ENCODE peak calls at places on chromosomes 4 and X, in ten cellular contexts. F is aorta; I is CD4-positive, CD25-positive, alpha-beta regulatory T cell; S is CD8-positive, alpha-beta T cell; U is AG04450; H is H1; G is SK-N-SH; O is right lobe of liver; K is tibial nerve; P is WERI-Rb-1. J is an unnamed sample.

GRCh38 chr4:65383589-65384305 is 286.5 kb downstream of the EPHA5 start:
- DNase-seq in K (no peak), I (no peak), P (no peak), S (no peak), H (no peak), G (no peak), O (no peak), F (no peak), U (no peak), J (no peak)

GRCh38 chrX:43405191-43405590 is 250.9 kb upstream of the MAOA start:
- DNase-seq in K (no peak), H (no peak), S (no peak), P (no peak), F (no peak), I (no peak), O (no peak), U (no peak), G (no peak), J (no peak)

GRCh38 chrX:149022485-149022884 is 482.6 kb downstream of the IDS start:
- DNase-seq in I (no peak), P (no peak), O (no peak), K (no peak), S (no peak), H (no peak), F (no peak), G (no peak), U (no peak), J (no peak)

GRCh38 chr4:65193985-65194384 is 476.3 kb downstream of the EPHA5 start:
- DNase-seq in U (no peak), K (no peak), O (no peak), F (no peak), P (no peak), H (no peak), S (no peak), G (no peak), I (no peak), J (no peak)

GRCh38 chrX:138128025-138128671 is 562.2 kb downstream of the ZIC3 start:
- DNase-seq in I (peak), H (peak), U (no peak), G (peak), K (no peak), F (no peak), P (peak), S (no peak), O (no peak), J (no peak)

GRCh38 chrX:101693476-101693875 is 33.8 kb upstream of the ARMCX2 start:
- DNase-seq in P (no peak), F (no peak), I (no peak), H (no peak), O (no peak), K (no peak), G (no peak), U (no peak), S (no peak), J (no peak)

GRCh38 chr4:126627255-126627654 is 1005.5 kb upstream of the INTU start:
- DNase-seq in U (no peak), K (no peak), O (no peak), H (no peak), I (no peak), P (peak), F (no peak), G (peak), S (no peak), J (no peak)

GRCh38 chr4:137674066-137674465 is 141.8 kb upstream of the PCDH18 start:
- DNase-seq in O (no peak), H (no peak), I (no peak), U (no peak), S (no peak), K (no peak), F (no peak), G (no peak), P (no peak), J (no peak)

GRCh38 chrX:73851014-73852009 is 288.3 kb downstream of the CHIC1 start:
- DNase-seq in U (no peak), S (no peak), G (peak), F (peak), H (no peak), O (no peak), K (no peak), I (peak), P (no peak), J (no peak)

GRCh38 chr4:176193126-176193525 is 2.3 kb downstream of the SPATA4 start:
- DNase-seq in K (no peak), H (no peak), F (no peak), O (no peak), P (no peak), I (no peak), S (no peak), G (no peak), U (no peak), J (no peak)

GRCh38 chr4:127875791-127876190 is 4.9 kb upstream of the PLK4 start:
- DNase-seq in P (no peak), O (no peak), H (no peak), G (no peak), S (no peak), K (no peak), U (no peak), I (no peak), F (no peak), J (no peak)

GRCh38 chr4:130080872-130081451 is 985.0 kb downstream of the C4orf33 start:
- DNase-seq in F (no peak), G (no peak), I (no peak), U (no peak), K (no peak), S (no peak), O (peak), P (no peak), H (no peak), J (no peak)

GRCh38 chr4:80097395-80098177 is 24.6 kb upstream of the ANTXR2 start:
- DNase-seq in H (no peak), O (no peak), P (no peak), G (peak), K (peak), U (peak), S (no peak), F (peak), I (no peak), J (no peak)

GRCh38 chr4:20203508-20203907 is 48.2 kb upstream of the SLIT2 start:
- DNase-seq in U (peak), I (no peak), G (no peak), H (no peak), F (no peak), O (no peak), S (no peak), K (no peak), P (no peak), J (no peak)

GRCh38 chr4:147056951-147057630 is 111.4 kb upstream of the TTC29 start:
- DNase-seq in S (no peak), I (peak), F (no peak), K (no peak), H (no peak), O (no peak), G (no peak), P (no peak), U (no peak), J (no peak)

GRCh38 chrX:11533211-11533651 is 132.5 kb downstream of the ARHGAP6 start:
- DNase-seq in H (no peak), P (no peak), U (peak), I (peak), G (peak), S (no peak), O (no peak), F (no peak), K (no peak), J (no peak)

GRCh38 chrX:47561653-47562151 is 697 bp downstream of the ARAF start:
- DNase-seq in H (no peak), O (no peak), U (no peak), S (no peak), F (no peak), G (no peak), K (no peak), I (no peak), P (no peak), J (no peak)

GRCh38 chr4:23028875-23029274 is 336.1 kb downstream of the GBA3 start:
- DNase-seq in I (no peak), G (no peak), F (no peak), H (no peak), S (no peak), P (no peak), O (no peak), K (no peak), U (no peak), J (no peak)

GRCh38 chrX:78708830-78709229 is 38.7 kb upstream of the LPAR4 start:
- DNase-seq in K (no peak), S (no peak), G (no peak), I (no peak), F (no peak), O (no peak), U (no peak), H (no peak), P (no peak), J (no peak)

GRCh38 chrX:14073158-14073557 is 43.5 kb upstream of the GEMIN8 start:
- DNase-seq in I (no peak), O (no peak), G (no peak), S (no peak), F (no peak), P (no peak), U (no peak), K (no peak), H (no peak), J (no peak)

GRCh38 chr4:18439306-18439705 is 417.8 kb upstream of the LCORL start:
- DNase-seq in S (no peak), H (no peak), I (no peak), F (no peak), K (no peak), G (no peak), P (no peak), U (no peak), O (no peak), J (no peak)

GRCh38 chrX:153635788-153636668 is 11.0 kb upstream of the DUSP9 start:
- DNase-seq in S (no peak), H (peak), I (no peak), O (no peak), G (peak), F (peak), K (no peak), U (no peak), P (peak), J (no peak)

GRCh38 chrX:39012561-39013209 is 211.4 kb downstream of the MID1IP1 start:
- DNase-seq in S (no peak), G (peak), P (no peak), K (no peak), I (no peak), U (no peak), H (no peak), F (no peak), O (no peak), J (no peak)

GRCh38 chr4:38013461-38014366 is 53.5 kb downstream of the PTTG2 start:
- DNase-seq in S (no peak), K (no peak), P (no peak), U (no peak), I (no peak), O (peak), G (no peak), H (no peak), F (peak), J (peak)

GRCh38 chrX:104098151-104098808 is 14.0 kb upstream of the ZCCHC18 start:
- DNase-seq in F (no peak), G (peak), K (no peak), O (no peak), P (peak), H (no peak), U (peak), S (peak), I (peak), J (no peak)

GRCh38 chr4:10098770-10099139 is 17.8 kb downstream of the WDR1 start:
- DNase-seq in K (no peak), P (no peak), S (peak), G (no peak), H (no peak), U (no peak), F (no peak), I (no peak), O (no peak), J (no peak)

GRCh38 chr4:126541820-126542219 is 1090.9 kb upstream of the INTU start:
- DNase-seq in P (no peak), F (no peak), H (no peak), K (no peak), I (no peak), U (no peak), O (no peak), G (no peak), S (no peak), J (no peak)

GRCh38 chr4:18440527-18441215 is 419.1 kb upstream of the LCORL start:
- DNase-seq in S (no peak), U (no peak), O (no peak), K (no peak), I (no peak), F (no peak), G (no peak), P (no peak), H (no peak), J (no peak)

GRCh38 chr4:88219099-88219498 is 60.7 kb upstream of the ABCG2 start:
- DNase-seq in G (peak), F (no peak), H (no peak), I (peak), K (no peak), S (no peak), P (no peak), U (peak), O (no peak), J (no peak)

GRCh38 chrX:153381684-153382532 is 19.2 kb downstream of the PNMA6E start:
- DNase-seq in P (peak), S (no peak), F (no peak), O (no peak), H (no peak), G (peak), U (peak), K (no peak), I (peak), J (peak)

GRCh38 chr4:101346312-101346561 is 1.1 kb downstream of the PPP3CA start:
- DNase-seq in G (peak), O (no peak), F (peak), K (no peak), U (no peak), P (no peak), H (no peak), S (peak), I (peak), J (no peak)

GRCh38 chr4:147968641-147969040 is 236.8 kb downstream of the ARHGAP10 start:
- DNase-seq in I (no peak), K (no peak), G (no peak), O (no peak), U (no peak), F (no peak), H (no peak), S (no peak), P (no peak), J (no peak)

GRCh38 chr4:102339018-102339417 is 6.3 kb downstream of the SLC39A8 start:
- DNase-seq in O (no peak), F (no peak), S (no peak), U (no peak), P (no peak), K (no peak), G (no peak), H (no peak), I (no peak), J (no peak)

GRCh38 chr4:16827045-16827444 is 71.4 kb downstream of the LDB2 start:
- DNase-seq in P (no peak), H (no peak), F (no peak), G (no peak), I (no peak), U (no peak), K (no peak), S (no peak), O (no peak), J (no peak)

DNA sequence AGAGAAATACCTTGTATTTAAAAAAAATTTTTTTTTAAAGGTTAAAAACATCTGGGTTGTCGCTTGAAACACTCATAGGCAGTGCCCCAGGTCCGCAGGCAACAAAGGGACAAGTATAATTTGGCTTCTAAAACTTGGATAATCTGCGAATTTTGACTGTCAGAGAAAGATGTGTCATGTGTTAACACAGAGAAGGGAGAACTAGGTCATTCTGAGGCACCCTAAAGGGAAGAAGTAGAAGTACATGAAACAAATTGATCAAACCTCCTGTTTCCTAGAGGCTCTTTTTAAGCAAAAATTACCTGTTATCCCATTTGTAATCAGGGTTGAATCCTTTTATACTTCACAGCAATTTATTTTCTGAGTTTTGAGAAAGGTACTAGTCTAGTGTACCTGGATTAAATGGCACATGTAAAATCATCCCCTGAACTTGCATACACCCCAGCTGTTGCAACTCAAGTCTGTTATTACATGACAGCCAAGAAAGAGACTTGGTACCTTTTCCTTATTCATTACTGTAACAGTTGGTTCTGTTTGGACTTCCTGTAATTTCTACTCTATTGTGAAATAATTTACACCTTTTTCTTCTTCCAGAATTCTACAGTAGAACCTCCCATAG is 1.7 kb downstream of the SRD5A3 start:
- DNase-seq in K (no peak), O (no peak), H (no peak), I (no peak), U (no peak), G (no peak), P (no peak), F (no peak), S (no peak), J (no peak)
- H3K27ac ChIP-seq in K (no peak), O (no peak), H (no peak), I (no peak), U (no peak), G (no peak), P (no peak), F (no peak), S (no peak), J (peak)

GRCh38 chr4:174629265-174629664 is 107.0 kb upstream of the HPGD start:
- DNase-seq in O (no peak), H (no peak), F (no peak), U (no peak), S (no peak), I (no peak), G (no peak), K (no peak), P (no peak), J (no peak)
- H3K27ac ChIP-seq in O (no peak), H (no peak), F (no peak), U (no peak), S (no peak), I (no peak), G (no peak), K (no peak), P (no peak), J (no peak)

GRCh38 chr4:53640576-53641459 is 49.5 kb upstream of the LNX1 start:
- DNase-seq in F (no peak), G (no peak), O (no peak), U (no peak), K (no peak), H (no peak), S (no peak), P (no peak), I (no peak), J (no peak)

GRCh38 chr4:53647547-53647946 is 56.3 kb upstream of the LNX1 start:
- DNase-seq in S (no peak), K (no peak), H (no peak), P (no peak), U (no peak), G (no peak), F (no peak), I (no peak), O (no peak), J (no peak)

GRCh38 chr4:53646792-53647191 is 55.5 kb upstream of the LNX1 start:
- DNase-seq in O (no peak), I (no peak), K (no peak), S (no peak), P (no peak), F (no peak), G (no peak), U (no peak), H (no peak), J (no peak)

GRCh38 chr4:53645108-53645507 is 53.8 kb upstream of the LNX1 start:
- DNase-seq in P (no peak), S (no peak), O (peak), U (no peak), G (no peak), I (no peak), H (no peak), K (no peak), F (no peak), J (no peak)

DNA sequence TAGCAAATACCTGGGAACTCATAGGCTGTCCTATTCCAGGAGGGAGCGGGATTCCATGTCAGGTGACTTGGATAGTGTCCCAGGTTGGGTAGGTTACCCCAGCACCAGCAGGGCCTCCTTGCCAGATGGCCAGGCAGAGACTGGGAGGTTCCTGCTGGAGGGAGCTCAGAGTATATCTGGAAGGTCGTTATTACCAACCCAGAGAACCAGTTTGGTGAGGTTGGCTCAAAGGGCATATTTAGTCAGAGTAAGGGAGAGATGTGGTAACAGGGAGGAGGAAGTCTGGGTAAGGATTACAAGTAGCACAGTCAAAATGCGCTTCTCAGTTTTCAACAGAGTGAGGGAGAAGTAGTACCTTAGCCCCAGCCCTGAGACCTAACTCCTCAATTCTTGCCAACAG is 53.3 kb upstream of the LNX1 start:
- DNase-seq in P (no peak), S (no peak), K (no peak), I (no peak), F (no peak), G (no peak), H (no peak), U (no peak), O (peak), J (no peak)
- H3K27ac ChIP-seq in P (no peak), S (no peak), K (no peak), I (no peak), F (no peak), G (no peak), H (no peak), U (no peak), O (peak), J (no peak)

GRCh38 chr4:185212566-185212965 is 3.2 kb downstream of the SNX25 start:
- DNase-seq in F (no peak), O (no peak), S (no peak), U (no peak), P (no peak), H (no peak), I (no peak), K (no peak), G (no peak), J (no peak)

GRCh38 chr4:185211641-185212040 is 2.2 kb downstream of the SNX25 start:
- DNase-seq in I (no peak), F (no peak), O (no peak), U (no peak), P (no peak), S (no peak), K (no peak), H (no peak), G (no peak), J (no peak)

GRCh38 chr4:185215261-185215660 is 5.9 kb downstream of the SNX25 start:
- DNase-seq in K (no peak), G (no peak), S (no peak), P (no peak), I (no peak), F (no peak), U (no peak), H (no peak), O (no peak), J (no peak)

GRCh38 chr4:185213829-185214228 is 4.4 kb downstream of the SNX25 start:
- DNase-seq in P (no peak), K (no peak), H (no peak), I (no peak), O (no peak), S (no peak), U (no peak), G (no peak), F (no peak), J (no peak)

GRCh38 chr4:185213341-185213740 is 3.9 kb downstream of the SNX25 start:
- DNase-seq in U (no peak), O (no peak), F (no peak), G (no peak), S (no peak), K (no peak), H (no peak), I (no peak), P (no peak), J (no peak)
- H3K27ac ChIP-seq in U (no peak), O (no peak), F (no peak), G (no peak), S (no peak), K (no peak), H (no peak), I (no peak), P (no peak), J (no peak)

GRCh38 chrX:826026-826425 is 195.4 kb downstream of the SHOX start:
- DNase-seq in I (no peak), P (no peak), F (no peak), S (no peak), K (no peak), H (peak), U (no peak), G (no peak), O (no peak), J (no peak)
- H3K27ac ChIP-seq in I (no peak), P (no peak), F (peak), S (no peak), K (no peak), H (no peak), U (no peak), G (no peak), O (no peak), J (no peak)

DNA sequence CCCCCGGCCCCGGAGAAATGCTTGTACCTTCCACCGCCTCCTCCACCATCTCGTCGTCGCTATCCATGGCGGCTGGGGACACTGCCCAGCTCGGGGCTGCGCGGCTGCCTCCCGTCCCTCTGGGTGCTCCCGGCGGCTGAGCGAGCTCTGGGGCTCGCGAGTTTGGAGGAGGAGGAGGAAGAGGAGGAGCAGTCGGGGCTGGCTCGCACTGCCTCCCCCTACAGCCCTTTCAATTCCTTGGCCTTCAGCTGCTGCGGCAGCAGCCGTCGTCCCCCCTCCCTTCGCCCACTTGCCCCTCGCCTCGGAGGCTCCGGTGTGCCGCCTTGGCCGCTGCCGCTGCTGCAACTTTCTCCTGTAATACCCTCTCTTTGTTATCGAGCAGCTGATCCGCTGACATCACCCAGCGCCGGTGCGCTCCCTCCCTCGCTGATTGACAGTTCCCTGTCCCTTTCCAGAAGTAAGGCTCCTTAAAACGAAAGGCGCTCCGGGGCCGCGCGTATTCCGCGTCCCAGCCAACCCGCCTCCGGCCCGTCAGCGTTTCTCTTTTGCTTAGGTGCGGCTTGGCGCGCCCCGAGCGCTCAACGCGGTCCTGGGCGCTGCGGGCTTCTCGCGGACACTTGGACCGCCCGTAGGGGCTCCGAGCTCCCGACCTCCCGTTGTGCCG is at the start of gene SETD7:
- DNase-seq in H (peak), K (peak), P (peak), U (no peak), G (peak), S (peak), I (peak), F (peak), O (peak), J (peak)
- H3K27ac ChIP-seq in H (no peak), K (peak), P (no peak), U (peak), G (peak), S (peak), I (peak), F (peak), O (peak), J (peak)

J was measured in substantia nigra.